ENCODE peak calls at places on chromosomes 6 and 20, in seven cellular contexts. One of them, this sample, is unnamed.

GRCh38 chr20:40008177-40008576 is 680.9 kb downstream of the MAFB start:
- DNase-seq in cardiac muscle cell: no peak
- DNase-seq in PC-3: no peak
- DNase-seq in uterus: no peak
- DNase-seq in ovary: no peak
- DNase-seq in K562: no peak
- DNase-seq in IMR-90: peak
- DNase-seq in this sample: no peak

GRCh38 chr6:154341876-154342275 is 14.7 kb downstream of the IPCEF1 start:
- DNase-seq in cardiac muscle cell: no peak
- DNase-seq in PC-3: no peak
- DNase-seq in uterus: no peak
- DNase-seq in ovary: no peak
- DNase-seq in K562: no peak
- DNase-seq in IMR-90: peak
- DNase-seq in this sample: no peak

GRCh38 chr20:1503564-1504227 is 12.5 kb upstream of the SIRPB2 start:
- DNase-seq in cardiac muscle cell: peak
- DNase-seq in PC-3: peak
- DNase-seq in uterus: peak
- DNase-seq in ovary: no peak
- DNase-seq in K562: peak
- DNase-seq in IMR-90: peak
- DNase-seq in this sample: peak

GRCh38 chr6:13462380-13463326 is 24.7 kb downstream of the GFOD1 start:
- DNase-seq in cardiac muscle cell: no peak
- DNase-seq in PC-3: no peak
- DNase-seq in uterus: no peak
- DNase-seq in ovary: no peak
- DNase-seq in K562: no peak
- DNase-seq in IMR-90: no peak
- DNase-seq in this sample: no peak

GRCh38 chr6:57294829-57295228 is 22.6 kb upstream of the PRIM2 start:
- DNase-seq in cardiac muscle cell: no peak
- DNase-seq in PC-3: no peak
- DNase-seq in uterus: peak
- DNase-seq in ovary: peak
- DNase-seq in K562: no peak
- DNase-seq in IMR-90: no peak
- DNase-seq in this sample: peak

GRCh38 chr6:103797738-103798137 is 1062.0 kb downstream of the HACE1 start:
- DNase-seq in cardiac muscle cell: no peak
- DNase-seq in PC-3: peak
- DNase-seq in uterus: no peak
- DNase-seq in ovary: no peak
- DNase-seq in K562: no peak
- DNase-seq in IMR-90: no peak
- DNase-seq in this sample: no peak

GRCh38 chr20:36472656-36473071 is 68.7 kb upstream of the MYL9 start:
- DNase-seq in cardiac muscle cell: no peak
- DNase-seq in PC-3: peak
- DNase-seq in uterus: peak
- DNase-seq in ovary: peak
- DNase-seq in K562: peak
- DNase-seq in IMR-90: no peak
- DNase-seq in this sample: no peak

GRCh38 chr6:13319891-13320564 is 8.3 kb downstream of the TBC1D7 start:
- DNase-seq in cardiac muscle cell: no peak
- DNase-seq in PC-3: no peak
- DNase-seq in uterus: no peak
- DNase-seq in ovary: no peak
- DNase-seq in K562: peak
- DNase-seq in IMR-90: no peak
- DNase-seq in this sample: no peak

GRCh38 chr6:169457762-169458161 is 204.1 kb upstream of the THBS2 start:
- DNase-seq in cardiac muscle cell: no peak
- DNase-seq in PC-3: no peak
- DNase-seq in uterus: no peak
- DNase-seq in ovary: no peak
- DNase-seq in K562: no peak
- DNase-seq in IMR-90: no peak
- DNase-seq in this sample: no peak

GRCh38 chr6:113636357-113636824 is 220.8 kb upstream of the MARCKS start:
- DNase-seq in cardiac muscle cell: no peak
- DNase-seq in PC-3: no peak
- DNase-seq in uterus: no peak
- DNase-seq in ovary: no peak
- DNase-seq in K562: no peak
- DNase-seq in IMR-90: peak
- DNase-seq in this sample: no peak

GRCh38 chr6:7671076-7671475 is 54.8 kb upstream of the BMP6 start:
- DNase-seq in cardiac muscle cell: no peak
- DNase-seq in PC-3: peak
- DNase-seq in uterus: no peak
- DNase-seq in ovary: no peak
- DNase-seq in K562: no peak
- DNase-seq in IMR-90: peak
- DNase-seq in this sample: no peak

GRCh38 chr6:163460307-163460782 is 45.8 kb downstream of the QKI start:
- DNase-seq in cardiac muscle cell: no peak
- DNase-seq in PC-3: no peak
- DNase-seq in uterus: no peak
- DNase-seq in ovary: no peak
- DNase-seq in K562: no peak
- DNase-seq in IMR-90: peak
- DNase-seq in this sample: no peak

GRCh38 chr6:110951986-110952794 is 6.3 kb upstream of the GTF3C6 start:
- DNase-seq in cardiac muscle cell: no peak
- DNase-seq in PC-3: peak
- DNase-seq in uterus: no peak
- DNase-seq in ovary: no peak
- DNase-seq in K562: no peak
- DNase-seq in IMR-90: peak
- DNase-seq in this sample: no peak

GRCh38 chr6:116278853-116279231 is 888 bp downstream of the TSPYL1 start:
- DNase-seq in cardiac muscle cell: no peak
- DNase-seq in PC-3: no peak
- DNase-seq in uterus: peak
- DNase-seq in ovary: peak
- DNase-seq in K562: no peak
- DNase-seq in IMR-90: peak
- DNase-seq in this sample: peak
- H3K27ac ChIP-seq in cardiac muscle cell: peak
- H3K27ac ChIP-seq in PC-3: peak
- H3K27ac ChIP-seq in uterus: peak
- H3K27ac ChIP-seq in ovary: peak
- H3K27ac ChIP-seq in K562: peak
- H3K27ac ChIP-seq in IMR-90: peak
- H3K27ac ChIP-seq in this sample: peak

GRCh38 chr20:59412251-59412650 is 111.8 kb downstream of the EDN3 start:
- DNase-seq in cardiac muscle cell: no peak
- DNase-seq in PC-3: no peak
- DNase-seq in uterus: no peak
- DNase-seq in ovary: no peak
- DNase-seq in K562: no peak
- DNase-seq in IMR-90: no peak
- DNase-seq in this sample: no peak
- TF ChIP-seq CTCF in cardiac muscle cell: no peak
- TF ChIP-seq CTCF in PC-3: no peak
- TF ChIP-seq CTCF in uterus: no peak
- TF ChIP-seq CTCF in ovary: no peak
- TF ChIP-seq CTCF in K562: no peak
- TF ChIP-seq CTCF in IMR-90: no peak
- TF ChIP-seq CTCF in this sample: no peak

DNA sequence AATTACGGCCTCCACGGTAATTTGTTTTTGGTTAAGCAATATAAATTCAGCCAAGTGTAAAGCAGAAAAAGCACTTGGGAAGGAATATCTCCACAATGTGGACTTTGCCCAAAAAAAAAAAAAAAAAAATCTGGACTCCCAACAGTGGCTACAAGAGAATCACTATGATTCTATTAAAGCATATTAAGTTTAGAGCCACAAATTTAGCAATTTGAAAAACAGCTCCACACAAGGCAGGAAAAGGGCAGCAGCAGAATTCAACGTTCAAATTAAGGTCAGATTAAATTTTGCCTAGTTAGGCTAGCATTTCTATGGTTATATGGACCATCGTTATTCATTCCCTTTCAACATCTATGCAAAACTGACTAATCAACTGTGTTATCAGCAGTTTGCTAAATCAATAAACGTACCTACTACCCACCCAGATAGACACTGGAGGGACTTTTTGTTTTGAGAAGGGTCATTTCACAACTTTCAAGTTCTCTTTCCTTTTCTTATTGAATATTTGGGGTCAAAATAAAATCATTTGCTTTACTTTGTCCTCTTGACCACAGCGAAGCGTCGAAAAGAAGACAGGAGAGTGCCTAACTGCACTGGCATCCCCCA is 1.0 kb downstream of the MCM9 start:
- DNase-seq in cardiac muscle cell: no peak
- DNase-seq in PC-3: no peak
- DNase-seq in uterus: no peak
- DNase-seq in ovary: no peak
- DNase-seq in K562: no peak
- DNase-seq in IMR-90: no peak
- DNase-seq in this sample: no peak
- H3K27ac ChIP-seq in cardiac muscle cell: no peak
- H3K27ac ChIP-seq in PC-3: no peak
- H3K27ac ChIP-seq in uterus: peak
- H3K27ac ChIP-seq in ovary: peak
- H3K27ac ChIP-seq in K562: peak
- H3K27ac ChIP-seq in IMR-90: no peak
- H3K27ac ChIP-seq in this sample: peak

DNA sequence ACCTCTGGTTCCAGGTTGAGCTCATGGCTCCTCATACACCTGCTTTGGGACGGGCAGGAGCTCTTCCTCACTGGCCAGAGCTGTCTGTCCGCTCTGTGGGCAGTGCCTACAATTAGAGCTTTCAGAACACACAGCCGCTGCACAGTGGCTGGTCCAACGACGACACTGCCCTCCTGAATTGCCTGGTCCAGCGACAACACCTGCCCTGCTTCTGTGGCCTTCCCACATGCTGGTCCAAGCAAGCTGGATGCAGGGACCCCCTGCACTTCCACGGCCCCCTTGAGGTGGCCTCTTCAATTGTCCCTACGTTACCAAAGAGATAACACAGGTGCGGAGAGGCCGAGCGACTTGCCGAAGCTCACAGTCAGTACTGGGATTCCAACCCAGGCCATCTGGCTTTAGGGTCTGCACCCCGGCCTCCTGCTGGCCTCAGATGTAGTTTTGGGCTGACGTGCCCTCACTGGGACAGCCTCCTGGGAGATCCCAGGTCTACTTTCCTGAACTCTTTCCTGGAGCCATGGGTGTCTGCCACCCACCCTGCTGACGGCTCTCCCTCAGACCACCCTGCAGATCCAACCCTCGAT is 1.4 kb upstream of the CHRNA4 start:
- DNase-seq in cardiac muscle cell: no peak
- DNase-seq in PC-3: no peak
- DNase-seq in uterus: no peak
- DNase-seq in ovary: no peak
- DNase-seq in K562: no peak
- DNase-seq in IMR-90: no peak
- DNase-seq in this sample: no peak
- TF ChIP-seq CTCF in cardiac muscle cell: no peak
- TF ChIP-seq CTCF in PC-3: no peak
- TF ChIP-seq CTCF in uterus: no peak
- TF ChIP-seq CTCF in ovary: no peak
- TF ChIP-seq CTCF in K562: no peak
- TF ChIP-seq CTCF in IMR-90: no peak
- TF ChIP-seq CTCF in this sample: no peak

DNA sequence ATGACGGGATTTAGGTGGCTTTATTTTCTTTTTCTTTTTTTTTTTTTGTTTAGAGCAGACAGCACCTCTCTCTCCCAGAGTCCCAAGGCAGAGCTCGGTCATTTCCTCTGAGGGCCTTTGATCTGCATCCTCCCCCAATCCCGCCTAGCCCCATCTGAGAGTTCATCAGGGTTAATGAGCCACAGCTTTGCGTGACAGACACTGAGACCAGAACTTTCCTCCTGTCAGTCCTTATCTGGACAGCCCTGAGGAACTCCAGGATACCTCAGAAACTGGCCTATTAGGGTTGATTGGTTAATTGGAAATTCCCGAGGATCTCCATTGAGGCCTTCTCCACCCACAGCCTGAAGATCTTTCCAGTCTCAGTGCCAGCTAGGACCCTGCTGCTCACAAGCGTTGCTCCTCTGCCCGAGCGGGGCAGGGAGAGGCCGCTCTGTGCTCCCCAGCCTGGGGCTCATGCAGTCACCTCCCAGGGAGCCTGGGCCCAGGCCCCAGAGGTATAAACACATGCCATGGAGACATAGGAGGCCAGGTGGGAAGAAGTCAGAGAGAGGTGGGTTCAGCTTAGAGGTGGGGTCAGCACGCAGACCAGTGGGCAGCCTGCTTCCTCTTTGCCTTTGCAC is 1.4 kb upstream of the LRRN4 start:
- DNase-seq in cardiac muscle cell: peak
- DNase-seq in PC-3: no peak
- DNase-seq in uterus: no peak
- DNase-seq in ovary: no peak
- DNase-seq in K562: peak
- DNase-seq in IMR-90: no peak
- DNase-seq in this sample: no peak
- H3K27ac ChIP-seq in cardiac muscle cell: peak
- H3K27ac ChIP-seq in PC-3: no peak
- H3K27ac ChIP-seq in uterus: no peak
- H3K27ac ChIP-seq in ovary: no peak
- H3K27ac ChIP-seq in K562: no peak
- H3K27ac ChIP-seq in IMR-90: no peak
- H3K27ac ChIP-seq in this sample: no peak

DNA sequence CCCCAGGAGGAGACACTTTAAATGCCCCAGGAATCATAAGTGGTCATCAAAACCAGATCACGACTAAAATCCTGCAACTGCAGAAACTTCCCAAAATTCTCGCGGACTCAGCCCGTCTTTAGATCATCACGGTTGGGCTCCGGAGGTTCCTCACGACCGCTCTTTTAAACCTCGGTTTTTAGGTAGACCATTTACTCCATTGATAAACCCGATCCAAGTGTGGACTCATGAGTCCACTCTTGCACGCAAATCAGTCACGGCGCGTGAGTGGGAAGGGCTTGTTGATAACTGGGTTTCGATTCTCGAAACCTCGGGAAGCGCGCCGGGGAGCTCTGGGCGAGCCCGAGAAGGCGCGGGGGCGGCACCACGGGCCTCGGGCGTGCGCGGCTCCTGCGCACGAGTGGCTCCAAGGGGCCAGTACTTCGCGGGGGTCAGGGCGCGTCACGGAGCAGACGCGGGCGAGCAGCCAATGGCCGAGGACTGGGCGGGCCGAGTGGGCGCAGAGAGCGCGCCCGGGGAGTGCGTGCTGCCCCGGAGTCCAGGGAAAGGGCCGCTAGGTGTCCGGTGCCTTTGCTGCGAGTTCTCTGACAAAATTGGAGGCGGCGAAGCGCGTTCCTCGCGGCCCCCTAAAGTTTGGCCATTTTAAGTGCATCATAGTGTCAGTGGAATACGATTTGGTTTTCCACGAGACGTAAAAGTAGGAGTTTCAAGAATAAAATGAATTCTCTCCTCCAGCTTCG is 658 bp upstream of the TENT5A start:
- DNase-seq in cardiac muscle cell: peak
- DNase-seq in PC-3: peak
- DNase-seq in uterus: peak
- DNase-seq in ovary: peak
- DNase-seq in K562: peak
- DNase-seq in IMR-90: peak
- DNase-seq in this sample: peak
- TF ChIP-seq CTCF in cardiac muscle cell: peak
- TF ChIP-seq CTCF in PC-3: no peak
- TF ChIP-seq CTCF in uterus: no peak
- TF ChIP-seq CTCF in ovary: no peak
- TF ChIP-seq CTCF in K562: no peak
- TF ChIP-seq CTCF in IMR-90: peak
- TF ChIP-seq CTCF in this sample: peak

GRCh38 chr6:124937645-124938044 is 24.6 kb upstream of the RNF217 start:
- DNase-seq in cardiac muscle cell: no peak
- DNase-seq in PC-3: no peak
- DNase-seq in uterus: no peak
- DNase-seq in ovary: no peak
- DNase-seq in K562: no peak
- DNase-seq in IMR-90: no peak
- DNase-seq in this sample: no peak
- H3K27ac ChIP-seq in cardiac muscle cell: no peak
- H3K27ac ChIP-seq in PC-3: no peak
- H3K27ac ChIP-seq in uterus: peak
- H3K27ac ChIP-seq in ovary: no peak
- H3K27ac ChIP-seq in K562: no peak
- H3K27ac ChIP-seq in IMR-90: no peak
- H3K27ac ChIP-seq in this sample: no peak

This sample was measured in tibial artery.